ENCODE peak calls at places on chromosomes 11 and 22, in eight cellular contexts. I, U, E, W, Z, B, R and X are unnamed samples.

GRCh38 chr11:115941481-115941993 is 437.3 kb upstream of the CADM1 start:
- DNase-seq in I (no peak), U (peak; percentile 55), E (no peak), W (no peak), Z (peak; percentile 26), B (peak; percentile 93), R (no peak), X (no peak)

GRCh38 chr11:66363187-66363601 is 8.4 kb downstream of the SLC29A2 start:
- DNase-seq in I (no peak), U (no peak), E (no peak), W (no peak), Z (no peak), B (no peak), R (no peak), X (no peak)

GRCh38 chr22:40204331-40205116 is 26.8 kb downstream of the TNRC6B start:
- DNase-seq in I (no peak), U (no peak), E (peak; percentile 46), W (peak; percentile 21), Z (no peak), B (peak; percentile 59), R (no peak), X (no peak)

GRCh38 chr11:105202844-105203548 is 63.4 kb upstream of the CARD18 start:
- DNase-seq in I (no peak), U (peak; percentile 17), E (no peak), W (no peak), Z (no peak), B (no peak), R (no peak), X (no peak)

GRCh38 chr22:45526768-45527360 is 24.2 kb downstream of the FBLN1 start:
- DNase-seq in I (no peak), U (no peak), E (no peak), W (no peak), Z (no peak), B (peak; percentile 86), R (no peak), X (no peak)

GRCh38 chr22:33325232-33326004 is 267.2 kb upstream of the SYN3 start:
- DNase-seq in I (no peak), U (peak; percentile 64), E (no peak), W (no peak), Z (no peak), B (no peak), R (no peak), X (no peak)

GRCh38 chr11:2539761-2540520 is 95.1 kb downstream of the KCNQ1 start:
- DNase-seq in I (no peak), U (no peak), E (no peak), W (no peak), Z (peak; percentile 12), B (no peak), R (no peak), X (no peak)

GRCh38 chr11:69879734-69880005 is 60.5 kb upstream of the FGF3 start:
- DNase-seq in I (no peak), U (no peak), E (no peak), W (no peak), Z (no peak), B (no peak), R (no peak), X (no peak)

GRCh38 chr11:133990501-133990900 is 33.7 kb upstream of the IGSF9B start:
- DNase-seq in I (no peak), U (no peak), E (no peak), W (no peak), Z (no peak), B (no peak), R (no peak), X (no peak)

GRCh38 chr22:38314140-38314991 is 2.9 kb downstream of the CSNK1E start:
- DNase-seq in I (no peak), U (no peak), E (no peak), W (no peak), Z (no peak), B (peak; percentile 57), R (no peak), X (no peak)

GRCh38 chr11:2762031-2762380 is 62.2 kb upstream of the KCNQ1OT1 start:
- DNase-seq in I (no peak), U (no peak), E (no peak), W (no peak), Z (no peak), B (no peak), R (no peak), X (no peak)

GRCh38 chr22:31313366-31314147 is 21.3 kb upstream of the PIK3IP1 start:
- DNase-seq in I (no peak), U (peak; percentile 86), E (peak; percentile 44), W (peak; percentile 70), Z (peak; percentile 97), B (peak; percentile 67), R (peak; percentile 77), X (peak; percentile 62)

GRCh38 chr11:70072471-70073187 is 5.5 kb upstream of the ANO1 start:
- DNase-seq in I (no peak), U (no peak), E (no peak), W (no peak), Z (no peak), B (no peak), R (peak; percentile 34), X (no peak)

GRCh38 chr22:44920183-44920582 is 89.6 kb downstream of the PHF21B start:
- DNase-seq in I (no peak), U (no peak), E (no peak), W (no peak), Z (no peak), B (no peak), R (no peak), X (no peak)

GRCh38 chr11:15674756-15675155 is 560.0 kb downstream of the INSC start:
- DNase-seq in I (no peak), U (no peak), E (no peak), W (no peak), Z (no peak), B (no peak), R (no peak), X (no peak)

GRCh38 chr11:74280494-74280893 is 30.9 kb downstream of the P4HA3 start:
- DNase-seq in I (no peak), U (no peak), E (no peak), W (no peak), Z (no peak), B (no peak), R (no peak), X (no peak)

GRCh38 chr11:74278103-74278502 is 33.3 kb downstream of the P4HA3 start:
- DNase-seq in I (no peak), U (no peak), E (no peak), W (no peak), Z (no peak), B (no peak), R (no peak), X (no peak)

GRCh38 chr11:74276581-74276980 is 34.9 kb downstream of the P4HA3 start:
- DNase-seq in I (no peak), U (no peak), E (no peak), W (no peak), Z (no peak), B (no peak), R (no peak), X (no peak)

GRCh38 chr11:74279256-74279655 is 32.2 kb downstream of the P4HA3 start:
- DNase-seq in I (no peak), U (no peak), E (no peak), W (no peak), Z (no peak), B (peak; percentile 27), R (no peak), X (no peak)

DNA sequence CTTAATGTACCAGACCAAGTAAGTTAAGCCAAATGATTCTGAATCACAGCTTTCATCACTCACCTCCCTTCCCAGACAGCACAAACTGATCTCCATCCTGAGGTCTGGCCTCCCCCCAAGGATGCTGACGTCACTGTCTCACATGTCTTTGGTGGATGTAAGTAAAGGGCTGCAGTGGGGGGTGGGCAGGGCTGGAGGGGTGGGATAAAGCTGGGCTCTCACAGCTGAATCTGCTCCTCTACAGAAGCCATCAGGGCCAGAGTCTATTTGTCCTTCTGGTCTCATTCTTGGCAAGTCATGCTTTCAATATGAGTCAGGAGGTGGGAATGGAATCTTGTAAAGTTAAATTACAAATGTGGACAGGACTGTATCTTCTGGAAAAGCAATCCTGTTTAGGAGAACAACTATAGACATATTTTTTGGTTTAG is 32.7 kb downstream of the P4HA3 start:
- DNase-seq in I (no peak), U (no peak), E (peak; percentile 80), W (no peak), Z (peak; percentile 62), B (peak; percentile 99), R (no peak), X (no peak)
- TF ChIP-seq CTCF in I (no peak), U (no peak), E (no peak), W (no peak), Z (no peak), B (no peak), R (no peak), X (no peak)

GRCh38 chr22:17982572-17983141 is 41.7 kb downstream of the MICAL3 start:
- DNase-seq in I (no peak), U (no peak), E (no peak), W (no peak), Z (no peak), B (no peak), R (no peak), X (no peak)

GRCh38 chr22:17980638-17981051 is 43.7 kb downstream of the MICAL3 start:
- DNase-seq in I (no peak), U (peak; percentile 16), E (no peak), W (no peak), Z (no peak), B (peak; percentile 47), R (no peak), X (peak; percentile 54)

GRCh38 chr22:17984114-17984513 is 40.2 kb downstream of the MICAL3 start:
- DNase-seq in I (no peak), U (no peak), E (no peak), W (no peak), Z (no peak), B (no peak), R (no peak), X (no peak)

GRCh38 chr22:17980013-17980510 is 44.3 kb downstream of the MICAL3 start:
- DNase-seq in I (no peak), U (no peak), E (no peak), W (no peak), Z (no peak), B (no peak), R (no peak), X (no peak)

DNA sequence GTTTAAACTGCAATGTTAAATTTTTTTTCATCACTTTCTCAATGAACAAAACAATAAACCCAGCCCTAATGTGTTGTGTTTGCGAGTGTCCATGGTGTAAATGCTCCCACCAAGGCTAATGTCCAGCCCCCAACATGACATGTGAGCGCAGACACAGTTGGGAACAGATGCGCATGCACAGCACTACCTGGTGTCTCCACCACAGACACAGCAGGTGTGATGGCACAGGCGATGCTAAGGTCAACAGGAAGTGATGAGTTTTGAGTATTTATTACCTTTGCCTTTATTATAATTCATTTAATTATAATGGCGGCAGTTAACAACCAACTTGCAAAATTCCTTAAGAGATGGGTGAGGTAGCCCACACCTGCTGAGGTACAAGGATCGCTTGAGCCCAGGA is 42.9 kb downstream of the MICAL3 start:
- DNase-seq in I (no peak), U (no peak), E (no peak), W (no peak), Z (no peak), B (no peak), R (no peak), X (no peak)
- TF ChIP-seq CTCF in I (no peak), U (no peak), E (no peak), W (no peak), Z (no peak), B (no peak), R (no peak), X (no peak)

GRCh38 chr11:67646535-67647336 is 3.8 kb downstream of the ACY3 start:
- DNase-seq in I (no peak), U (peak; percentile 58), E (no peak), W (no peak), Z (no peak), B (no peak), R (peak; percentile 23), X (no peak)
- TF ChIP-seq CTCF in I (no peak), U (no peak), E (no peak), W (no peak), Z (no peak), B (no peak), R (no peak), X (no peak)

GRCh38 chr11:128318856-128319474 is 268.4 kb downstream of the ETS1 start:
- DNase-seq in I (no peak), U (no peak), E (no peak), W (no peak), Z (no peak), B (no peak), R (no peak), X (no peak)
- TF ChIP-seq CTCF in I (peak; percentile 5), U (no peak), E (no peak), W (no peak), Z (no peak), B (no peak), R (no peak), X (no peak)